ENCODE peak calls at places on chromosomes 12 and 14, in ten cellular contexts. Y is HFF-Myc, B is ascending aorta, A is AG04450, L is mammary epithelial cell, F is lower leg skin, T is fibroblast of lung, C is HFFc6, M is transverse colon, U is stomach. Q is an unnamed sample.

GRCh38 chr14:68936980-68937379 is 42.1 kb downstream of the ACTN1 start:
- DNase-seq in Y (no peak), T (no peak), B (no peak), A (no peak), L (no peak), U (no peak), F (no peak), C (no peak), M (no peak), Q (no peak)

GRCh38 chr12:52391618-52392002 is 6.2 kb upstream of the KRT84 start:
- DNase-seq in U (peak; percentile 74), B (no peak), F (no peak), A (no peak), T (no peak), M (peak; percentile 27), C (no peak), Y (no peak), L (peak; percentile 49), Q (no peak)

GRCh38 chr14:21868442-21869046 is 194.9 kb upstream of the OR4E1 start:
- DNase-seq in U (peak; percentile 73), B (no peak), M (peak; percentile 65), A (no peak), F (no peak), Y (peak; percentile 5), T (peak; percentile 31), L (peak; percentile 73), C (peak; percentile 4), Q (peak; percentile 76)

GRCh38 chr12:6494351-6494743 is 445 bp downstream of the NCAPD2 start:
- DNase-seq in L (no peak), F (no peak), U (no peak), T (no peak), M (no peak), C (peak; percentile 19), Y (no peak), B (no peak), A (no peak), Q (no peak)

GRCh38 chr12:95445884-95446482 is 28.0 kb upstream of the METAP2 start:
- DNase-seq in B (no peak), U (no peak), M (no peak), L (no peak), A (no peak), T (no peak), Y (no peak), F (no peak), C (no peak), Q (no peak)

GRCh38 chr14:49687942-49688700 is at the start of gene POLE2:
- DNase-seq in M (peak; percentile 78), B (peak; percentile 83), F (peak; percentile 93), U (peak; percentile 78), A (no peak), L (peak; percentile 52), T (peak; percentile 64), C (no peak), Y (peak; percentile 20), Q (peak; percentile 77)

GRCh38 chr12:11885261-11886038 is 185.3 kb upstream of the BCL2L14 start:
- DNase-seq in U (peak; percentile 46), T (peak; percentile 47), L (peak; percentile 96), Y (no peak), B (no peak), F (no peak), A (peak; percentile 42), M (peak; percentile 67), C (peak; percentile 60), Q (peak; percentile 35)

GRCh38 chr12:46825526-46826414 is at the start of gene SLC38A4:
- DNase-seq in U (no peak), C (peak; percentile 46), B (no peak), F (no peak), M (peak; percentile 72), T (peak; percentile 39), Y (peak; percentile 21), A (no peak), L (no peak), Q (peak; percentile 31)

DNA sequence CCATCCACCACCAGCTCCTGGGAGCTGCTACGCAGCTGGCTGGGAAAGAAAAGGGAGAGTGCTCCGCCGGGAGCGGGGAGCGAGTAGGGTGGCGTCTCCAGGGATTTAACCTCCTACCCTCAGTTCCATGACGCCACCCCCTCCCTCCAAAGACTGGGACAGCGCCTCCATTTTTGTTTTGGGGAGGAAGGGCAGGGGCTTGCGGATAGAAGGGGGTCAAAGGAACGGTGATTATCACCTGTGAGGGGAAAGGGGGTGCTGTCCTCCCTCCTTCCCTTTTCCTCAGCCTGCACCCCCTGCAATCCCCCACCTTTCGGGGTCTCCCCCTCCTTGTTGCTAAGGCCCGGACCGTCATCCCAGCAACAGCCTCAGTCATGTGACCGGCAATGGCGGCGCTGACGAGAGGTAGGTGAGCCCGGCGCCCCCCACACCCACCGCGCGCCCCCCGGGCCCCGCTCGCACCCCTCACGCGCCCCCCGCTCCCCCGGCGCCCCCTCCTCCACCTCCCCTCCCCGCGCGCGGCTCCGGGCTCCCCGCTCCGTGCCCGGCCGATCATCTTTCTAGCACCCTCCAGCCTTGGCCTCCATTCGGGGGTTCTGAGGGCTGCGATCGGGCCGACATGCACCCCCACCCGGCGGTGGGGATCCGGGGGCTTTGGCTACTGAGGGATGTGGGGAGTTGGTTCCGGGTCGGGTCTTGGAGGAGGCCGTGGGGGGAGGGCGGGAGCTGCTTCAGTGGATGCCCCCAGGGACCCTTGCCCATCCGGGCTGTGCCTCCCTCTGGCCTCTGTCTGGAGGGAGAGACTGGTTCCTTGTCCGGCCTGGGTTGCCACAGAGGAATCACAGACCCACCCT is at the start of gene DTX3:
- DNase-seq in Y (no peak), T (peak; percentile 43), U (no peak), A (no peak), M (no peak), L (no peak), F (peak; percentile 92), C (no peak), B (peak; percentile 82), Q (no peak)
- TF ChIP-seq CTCF in Y (no peak), T (no peak), U (no peak), A (no peak), M (no peak), L (no peak), F (no peak), C (no peak), B (no peak), Q (no peak)

DNA sequence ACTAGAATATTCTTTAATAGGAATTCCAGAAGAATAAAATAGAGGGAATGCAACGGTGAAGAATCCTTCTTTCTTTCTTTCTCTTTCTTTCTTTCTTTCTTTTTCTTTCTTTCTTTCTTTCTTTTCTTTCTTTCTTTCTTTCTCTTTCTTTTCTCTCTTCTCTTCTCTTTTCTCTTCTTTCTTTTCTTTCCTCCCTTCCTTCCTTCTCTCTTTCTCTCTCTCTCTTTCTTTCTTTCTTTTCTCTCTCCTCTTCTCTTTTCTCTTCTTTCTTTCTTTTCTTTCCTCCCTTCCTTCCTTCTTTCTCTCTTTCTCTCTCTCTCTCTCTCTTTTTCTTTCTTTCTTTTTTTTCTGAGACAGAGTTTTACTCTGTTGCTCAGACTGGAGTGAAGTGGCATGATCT is 160.8 kb upstream of the PRICKLE1 start:
- DNase-seq in Y (no peak), L (no peak), M (no peak), A (no peak), F (no peak), U (no peak), T (no peak), B (no peak), C (no peak), Q (no peak)
- TF ChIP-seq CTCF in Y (no peak), L (no peak), M (no peak), A (no peak), F (no peak), U (no peak), T (no peak), B (no peak), C (no peak), Q (no peak)

GRCh38 chr12:48683534-48683933 is 1.5 kb upstream of the KANSL2 start:
- DNase-seq in Y (no peak), F (no peak), L (no peak), C (no peak), M (no peak), T (no peak), B (no peak), A (no peak), U (no peak), Q (no peak)

GRCh38 chr12:48690990-48691389 is 9.0 kb upstream of the KANSL2 start:
- DNase-seq in F (no peak), C (no peak), Y (no peak), U (no peak), L (no peak), B (no peak), M (no peak), T (no peak), A (no peak), Q (no peak)

GRCh38 chr12:48686037-48686595 is 4.1 kb upstream of the KANSL2 start:
- DNase-seq in T (no peak), B (no peak), Y (no peak), M (no peak), L (no peak), U (no peak), C (no peak), A (no peak), F (no peak), Q (no peak)

GRCh38 chr12:48686615-48687334 is 4.7 kb upstream of the KANSL2 start:
- DNase-seq in C (no peak), T (no peak), A (no peak), L (no peak), Y (no peak), B (no peak), F (no peak), U (no peak), M (no peak), Q (no peak)

DNA sequence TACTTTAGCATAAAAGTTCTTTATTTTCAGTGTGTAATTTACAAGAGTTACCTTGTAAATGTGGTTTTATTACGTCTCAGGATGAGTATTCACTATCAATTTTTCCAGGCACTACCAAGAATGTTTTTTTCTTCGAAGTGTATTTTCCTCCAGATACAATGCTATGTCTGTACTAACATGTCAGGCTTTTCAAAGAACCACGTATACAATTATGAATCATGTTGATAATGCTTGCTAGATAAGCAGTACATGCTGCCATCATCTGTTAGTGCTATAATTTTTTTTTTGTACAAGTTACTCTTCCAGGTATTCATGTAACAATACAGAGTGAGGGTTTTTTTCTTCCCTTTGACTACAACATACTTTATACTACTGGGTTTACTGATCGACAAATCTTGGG is 5.6 kb upstream of the KANSL2 start:
- DNase-seq in T (no peak), C (no peak), A (no peak), U (no peak), F (no peak), B (no peak), Y (no peak), L (no peak), M (no peak), Q (no peak)
- TF ChIP-seq CTCF in T (no peak), C (no peak), A (no peak), U (no peak), F (no peak), B (no peak), Y (no peak), L (no peak), M (no peak), Q (no peak)

GRCh38 chr12:15997910-15998309 is 86.8 kb downstream of the DERA start:
- DNase-seq in M (no peak), F (no peak), B (no peak), U (no peak), C (no peak), Y (no peak), T (no peak), A (no peak), L (no peak), Q (no peak)

GRCh38 chr12:15996948-15997347 is 85.8 kb downstream of the DERA start:
- DNase-seq in U (no peak), A (no peak), Y (no peak), B (no peak), T (no peak), C (no peak), L (no peak), M (no peak), F (no peak), Q (no peak)

GRCh38 chr12:15995801-15996200 is 84.7 kb downstream of the DERA start:
- DNase-seq in A (no peak), T (no peak), B (no peak), C (no peak), M (no peak), L (no peak), U (no peak), Y (no peak), F (no peak), Q (no peak)

GRCh38 chr12:15996254-15996653 is 85.1 kb downstream of the DERA start:
- DNase-seq in T (peak; percentile 19), A (no peak), Y (no peak), C (peak; percentile 60), L (no peak), U (no peak), M (peak; percentile 38), F (no peak), B (no peak), Q (no peak)
- TF ChIP-seq CTCF in T (no peak), A (no peak), Y (no peak), C (peak; percentile 30), L (no peak), U (no peak), M (no peak), F (no peak), B (no peak), Q (no peak)

Q was measured in endothelial cell.